ENCODE peak calls at places on chromosome 18, in seven cellular contexts. One of them, this sample, is unnamed.

GRCh38 chr18:75635096-75635495 is 207.6 kb upstream of the SMIM21 start:
- DNase-seq in CD4-positive, alpha-beta memory T cell: no peak
- DNase-seq in ELR: no peak
- DNase-seq in KBM-7: no peak
- DNase-seq in HepG2: no peak
- DNase-seq in astrocyte of the spinal cord: no peak
- DNase-seq in body of pancreas: peak
- DNase-seq in this sample: no peak

GRCh38 chr18:46333371-46334199 is 229.4 kb downstream of the HAUS1 start:
- DNase-seq in ELR: no peak
- DNase-seq in astrocyte of the spinal cord: no peak
- DNase-seq in body of pancreas: no peak
- DNase-seq in KBM-7: no peak
- DNase-seq in HepG2: no peak
- DNase-seq in CD4-positive, alpha-beta memory T cell: peak
- DNase-seq in this sample: peak

GRCh38 chr18:50097702-50098101 is 97.2 kb downstream of the MYO5B start:
- DNase-seq in KBM-7: no peak
- DNase-seq in HepG2: peak
- DNase-seq in astrocyte of the spinal cord: peak
- DNase-seq in ELR: peak
- DNase-seq in CD4-positive, alpha-beta memory T cell: no peak
- DNase-seq in body of pancreas: peak
- DNase-seq in this sample: no peak

GRCh38 chr18:35111086-35111485 is 69.9 kb downstream of the MAPRE2 start:
- DNase-seq in astrocyte of the spinal cord: no peak
- DNase-seq in ELR: no peak
- DNase-seq in KBM-7: no peak
- DNase-seq in body of pancreas: no peak
- DNase-seq in CD4-positive, alpha-beta memory T cell: no peak
- DNase-seq in HepG2: no peak
- DNase-seq in this sample: no peak

GRCh38 chr18:50853863-50854271 is 25.1 kb upstream of the ME2 start:
- DNase-seq in HepG2: peak
- DNase-seq in CD4-positive, alpha-beta memory T cell: no peak
- DNase-seq in ELR: peak
- DNase-seq in body of pancreas: no peak
- DNase-seq in KBM-7: no peak
- DNase-seq in astrocyte of the spinal cord: peak
- DNase-seq in this sample: no peak

GRCh38 chr18:9595197-9595596 is 19.2 kb downstream of the PPP4R1 start:
- DNase-seq in HepG2: no peak
- DNase-seq in CD4-positive, alpha-beta memory T cell: no peak
- DNase-seq in KBM-7: no peak
- DNase-seq in astrocyte of the spinal cord: peak
- DNase-seq in ELR: peak
- DNase-seq in body of pancreas: no peak
- DNase-seq in this sample: no peak

GRCh38 chr18:30376515-30376914 is 666.0 kb downstream of the DSC3 start:
- DNase-seq in HepG2: peak
- DNase-seq in CD4-positive, alpha-beta memory T cell: no peak
- DNase-seq in KBM-7: peak
- DNase-seq in astrocyte of the spinal cord: no peak
- DNase-seq in body of pancreas: no peak
- DNase-seq in ELR: peak
- DNase-seq in this sample: no peak

GRCh38 chr18:35971661-35972196 is 750 bp upstream of the RMP24 start:
- DNase-seq in ELR: no peak
- DNase-seq in astrocyte of the spinal cord: no peak
- DNase-seq in KBM-7: no peak
- DNase-seq in body of pancreas: no peak
- DNase-seq in HepG2: peak
- DNase-seq in CD4-positive, alpha-beta memory T cell: no peak
- DNase-seq in this sample: no peak

GRCh38 chr18:2330764-2331163 is 240.5 kb downstream of the METTL4 start:
- DNase-seq in KBM-7: no peak
- DNase-seq in CD4-positive, alpha-beta memory T cell: no peak
- DNase-seq in astrocyte of the spinal cord: no peak
- DNase-seq in ELR: no peak
- DNase-seq in body of pancreas: no peak
- DNase-seq in HepG2: no peak
- DNase-seq in this sample: no peak

GRCh38 chr18:63119647-63120046 is 199.9 kb downstream of the BCL2 start:
- DNase-seq in ELR: peak
- DNase-seq in CD4-positive, alpha-beta memory T cell: no peak
- DNase-seq in HepG2: peak
- DNase-seq in astrocyte of the spinal cord: peak
- DNase-seq in body of pancreas: no peak
- DNase-seq in KBM-7: peak
- DNase-seq in this sample: no peak

GRCh38 chr18:11994708-11995444 is 13.6 kb downstream of the IMPA2 start:
- DNase-seq in ELR: peak
- DNase-seq in KBM-7: peak
- DNase-seq in body of pancreas: peak
- DNase-seq in HepG2: peak
- DNase-seq in astrocyte of the spinal cord: no peak
- DNase-seq in CD4-positive, alpha-beta memory T cell: no peak
- DNase-seq in this sample: no peak

GRCh38 chr18:25042641-25043051 is 309.3 kb downstream of the ZNF521 start:
- DNase-seq in astrocyte of the spinal cord: no peak
- DNase-seq in HepG2: no peak
- DNase-seq in CD4-positive, alpha-beta memory T cell: no peak
- DNase-seq in ELR: no peak
- DNase-seq in body of pancreas: no peak
- DNase-seq in KBM-7: no peak
- DNase-seq in this sample: no peak

GRCh38 chr18:13222371-13223281 is 4.1 kb downstream of the LDLRAD4 start:
- DNase-seq in CD4-positive, alpha-beta memory T cell: no peak
- DNase-seq in ELR: no peak
- DNase-seq in astrocyte of the spinal cord: peak
- DNase-seq in HepG2: peak
- DNase-seq in KBM-7: no peak
- DNase-seq in body of pancreas: peak
- DNase-seq in this sample: peak

GRCh38 chr18:80249217-80250093 is 2.1 kb upstream of the PARD6G start:
- DNase-seq in astrocyte of the spinal cord: no peak
- DNase-seq in HepG2: no peak
- DNase-seq in KBM-7: no peak
- DNase-seq in CD4-positive, alpha-beta memory T cell: no peak
- DNase-seq in body of pancreas: no peak
- DNase-seq in ELR: no peak
- DNase-seq in this sample: no peak

GRCh38 chr18:49127606-49128190 is 176.9 kb upstream of the SMAD7 start:
- DNase-seq in CD4-positive, alpha-beta memory T cell: no peak
- DNase-seq in astrocyte of the spinal cord: no peak
- DNase-seq in HepG2: no peak
- DNase-seq in body of pancreas: no peak
- DNase-seq in KBM-7: peak
- DNase-seq in ELR: no peak
- DNase-seq in this sample: no peak

GRCh38 chr18:76395609-76396008 is 99.4 kb downstream of the ZNF516 start:
- DNase-seq in CD4-positive, alpha-beta memory T cell: no peak
- DNase-seq in astrocyte of the spinal cord: no peak
- DNase-seq in body of pancreas: no peak
- DNase-seq in HepG2: no peak
- DNase-seq in ELR: no peak
- DNase-seq in KBM-7: no peak
- DNase-seq in this sample: peak

GRCh38 chr18:74836296-74837139 is 238.8 kb downstream of the ZNF407 start:
- DNase-seq in CD4-positive, alpha-beta memory T cell: no peak
- DNase-seq in ELR: peak
- DNase-seq in KBM-7: peak
- DNase-seq in HepG2: peak
- DNase-seq in body of pancreas: peak
- DNase-seq in astrocyte of the spinal cord: peak
- DNase-seq in this sample: no peak

GRCh38 chr18:11411021-11411420 is 198.4 kb upstream of the SLC35G4 start:
- DNase-seq in body of pancreas: no peak
- DNase-seq in CD4-positive, alpha-beta memory T cell: no peak
- DNase-seq in HepG2: no peak
- DNase-seq in KBM-7: no peak
- DNase-seq in ELR: peak
- DNase-seq in astrocyte of the spinal cord: no peak
- DNase-seq in this sample: no peak

GRCh38 chr18:723541-723940 is 11.1 kb upstream of the ENOSF1 start:
- DNase-seq in ELR: no peak
- DNase-seq in HepG2: no peak
- DNase-seq in CD4-positive, alpha-beta memory T cell: no peak
- DNase-seq in astrocyte of the spinal cord: no peak
- DNase-seq in KBM-7: no peak
- DNase-seq in body of pancreas: no peak
- DNase-seq in this sample: no peak

GRCh38 chr18:22267697-22268096 is 98.3 kb downstream of the GATA6 start:
- DNase-seq in astrocyte of the spinal cord: no peak
- DNase-seq in ELR: no peak
- DNase-seq in body of pancreas: no peak
- DNase-seq in CD4-positive, alpha-beta memory T cell: no peak
- DNase-seq in KBM-7: no peak
- DNase-seq in HepG2: no peak
- DNase-seq in this sample: no peak

GRCh38 chr18:79964330-79965118 is at the start of gene HSBP1L1:
- DNase-seq in body of pancreas: peak
- DNase-seq in HepG2: peak
- DNase-seq in KBM-7: peak
- DNase-seq in ELR: peak
- DNase-seq in astrocyte of the spinal cord: no peak
- DNase-seq in CD4-positive, alpha-beta memory T cell: peak
- DNase-seq in this sample: peak

GRCh38 chr18:75216212-75216925 is 5.8 kb downstream of the TSHZ1 start:
- DNase-seq in HepG2: no peak
- DNase-seq in ELR: peak
- DNase-seq in KBM-7: no peak
- DNase-seq in astrocyte of the spinal cord: peak
- DNase-seq in CD4-positive, alpha-beta memory T cell: peak
- DNase-seq in body of pancreas: no peak
- DNase-seq in this sample: no peak

GRCh38 chr18:45793295-45793965 is 32.0 kb upstream of the SIGLEC15 start:
- DNase-seq in body of pancreas: no peak
- DNase-seq in astrocyte of the spinal cord: peak
- DNase-seq in KBM-7: no peak
- DNase-seq in ELR: peak
- DNase-seq in HepG2: no peak
- DNase-seq in CD4-positive, alpha-beta memory T cell: no peak
- DNase-seq in this sample: no peak

GRCh38 chr18:59900222-59901128 is 679 bp downstream of the PMAIP1 start:
- DNase-seq in astrocyte of the spinal cord: peak
- DNase-seq in ELR: peak
- DNase-seq in HepG2: no peak
- DNase-seq in KBM-7: peak
- DNase-seq in CD4-positive, alpha-beta memory T cell: peak
- DNase-seq in body of pancreas: peak
- DNase-seq in this sample: no peak